ENCODE peak calls at places on chromosomes 11 and 22, in four cellular contexts. H is fibroblast of lung, V is hepatocyte, N is mesendoderm. T is an unnamed sample.
A peak's percentile ranks its signal among the peaks of the same experiment; 100 is the strongest.

GRCh38 chr11:74388678-74389327 is 9.4 kb downstream of the PGM2L1 start:
- DNase-seq in N (peak; percentile 82), V (peak; percentile 79), H (peak; percentile 41), T (peak; percentile 33)

GRCh38 chr11:95835351-95835750 is 45.1 kb downstream of the CEP57 start:
- DNase-seq in N (no peak), V (no peak), H (peak; percentile 49), T (no peak)

GRCh38 chr22:28670153-28670552 is 9.5 kb downstream of the TTC28 start:
- DNase-seq in N (no peak), H (no peak), V (no peak), T (no peak)

GRCh38 chr11:27649800-27650199 is 50.5 kb downstream of the BDNF start:
- DNase-seq in N (no peak), V (no peak), H (no peak), T (no peak)

GRCh38 chr11:63010934-63011439 is 4.7 kb downstream of the SLC22A8 start:
- DNase-seq in V (no peak), H (no peak), N (no peak), T (no peak)

GRCh38 chr11:64451856-64452255 is 92.9 kb downstream of the RPS6KA4 start:
- DNase-seq in V (no peak), H (no peak), N (no peak), T (no peak)

GRCh38 chr11:72683782-72684200 is 9.6 kb upstream of the PDE2A start:
- DNase-seq in N (peak; percentile 82), V (peak; percentile 70), H (no peak), T (peak; percentile 66)

GRCh38 chr22:37235897-37236607 is 8.0 kb downstream of the RAC2 start:
- DNase-seq in V (no peak), H (no peak), N (no peak), T (no peak)

GRCh38 chr11:72643547-72643946 is 30.7 kb downstream of the PDE2A start:
- DNase-seq in N (no peak), V (no peak), H (peak; percentile 14), T (no peak)

GRCh38 chr11:129691154-129691553 is 124.5 kb upstream of the TMEM45B start:
- DNase-seq in V (no peak), H (no peak), N (no peak), T (no peak)

GRCh38 chr11:65045728-65046127 is 4.7 kb downstream of the SAC3D1 start:
- DNase-seq in N (no peak), V (no peak), H (no peak), T (no peak)

GRCh38 chr11:68255526-68255925 is 16.2 kb downstream of the C11orf24 start:
- DNase-seq in H (no peak), V (no peak), N (no peak), T (no peak)

GRCh38 chr11:68258363-68258765 is 13.4 kb downstream of the C11orf24 start:
- DNase-seq in H (no peak), N (no peak), V (no peak), T (no peak)

GRCh38 chr11:68257477-68258362 is 14.1 kb downstream of the C11orf24 start:
- DNase-seq in V (peak; percentile 96), H (peak; percentile 78), N (peak; percentile 93), T (peak; percentile 84)

GRCh38 chr11:68254421-68254820 is 17.4 kb downstream of the C11orf24 start:
- DNase-seq in N (no peak), H (no peak), V (no peak), T (no peak)

GRCh38 chr11:68256331-68256741 is 15.4 kb downstream of the C11orf24 start:
- DNase-seq in V (no peak), N (no peak), H (no peak), T (no peak)
- H3K4me2 ChIP-seq in V (no peak overlapping the region), N (no peak overlapping the region), H (no peak overlapping the region), T (no peak overlapping the region)

DNA sequence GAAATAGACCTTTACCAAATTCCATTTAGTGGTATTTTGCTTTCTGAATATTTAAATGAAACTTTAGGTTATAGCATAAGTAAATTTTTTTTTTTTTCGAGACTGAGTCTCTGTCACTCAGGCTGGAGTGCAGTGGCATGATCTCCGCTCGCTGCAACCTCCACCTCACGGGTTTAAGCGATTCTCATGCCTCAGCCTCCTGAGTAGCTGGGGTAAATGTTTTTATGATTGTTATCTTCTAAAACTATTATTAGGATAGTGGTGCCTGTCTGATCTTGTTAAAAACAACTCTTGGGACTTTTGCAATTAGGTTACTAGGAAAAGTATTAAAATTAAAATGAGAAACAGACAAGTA is 20.6 kb downstream of the CRKL start:
- DNase-seq in N (no peak), V (no peak), H (no peak), T (no peak)
- H3K4me2 ChIP-seq in N (no peak overlapping the region), V (peak overlapping the region; percentile 37), H (no peak overlapping the region), T (no peak overlapping the region)

DNA sequence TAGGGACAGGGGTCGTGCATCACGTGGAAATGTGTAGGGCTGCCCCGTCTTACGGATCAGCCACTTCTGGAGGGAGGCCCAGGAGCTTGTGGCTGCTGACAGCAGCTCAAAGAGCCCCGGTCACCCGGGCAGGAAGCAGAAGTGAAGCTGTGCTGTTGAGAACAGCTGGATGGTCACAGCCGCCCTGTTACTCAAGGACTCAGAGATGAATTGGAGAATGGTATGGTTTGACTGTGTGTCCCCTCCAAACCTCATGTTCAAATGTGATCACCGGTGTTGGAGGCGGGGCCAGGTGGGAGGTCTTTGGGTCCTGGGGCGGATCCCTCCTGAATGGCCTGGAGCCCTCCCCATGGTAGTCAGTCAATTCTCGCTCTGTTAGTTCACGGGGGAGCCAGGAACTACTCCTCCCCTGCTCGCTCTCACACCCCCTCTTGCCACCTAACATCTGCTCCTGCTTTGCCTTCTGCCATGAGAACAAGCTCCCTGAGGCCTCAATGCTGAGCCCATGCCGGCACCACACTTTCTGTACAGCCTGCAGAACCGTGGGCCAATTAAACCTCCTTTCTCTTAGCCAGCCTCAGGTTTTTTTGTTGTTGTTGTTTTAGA is 135.8 kb downstream of the SHANK2 start:
- DNase-seq in V (no peak), H (no peak), N (peak; percentile 11), T (no peak)
- H3K4me2 ChIP-seq in V (no peak overlapping the region), H (no peak overlapping the region), N (no peak overlapping the region), T (no peak overlapping the region)

GRCh38 chr11:75514596-75514995 is 11.1 kb downstream of the GDPD5 start:
- DNase-seq in N (no peak), H (no peak), V (no peak), T (no peak)
- H3K4me2 ChIP-seq in N (no peak overlapping the region), H (no peak overlapping the region), V (no peak overlapping the region), T (no peak overlapping the region)

GRCh38 chr11:118226781-118227180 is 2.0 kb upstream of the JAML start:
- DNase-seq in V (no peak), H (no peak), N (no peak), T (no peak)

GRCh38 chr11:118230088-118230487 is 5.3 kb upstream of the JAML start:
- DNase-seq in N (no peak), V (no peak), H (no peak), T (no peak)

GRCh38 chr11:118226294-118226693 is 1.5 kb upstream of the JAML start:
- DNase-seq in H (peak; percentile 16), N (no peak), V (no peak), T (no peak)

GRCh38 chr11:118229274-118229847 is 4.5 kb upstream of the JAML start:
- DNase-seq in H (peak; percentile 57), V (no peak), N (no peak), T (no peak)

GRCh38 chr11:118227865-118228785 is 3.3 kb upstream of the JAML start:
- DNase-seq in V (no peak), N (no peak), H (no peak), T (no peak)
- H3K4me2 ChIP-seq in V (no peak overlapping the region), N (no peak overlapping the region), H (no peak overlapping the region), T (no peak overlapping the region)

GRCh38 chr11:80083561-80083960 is 642.7 kb upstream of the TENM4 start:
- DNase-seq in N (peak; percentile 35), H (peak; percentile 8), V (peak; percentile 20), T (no peak)
- H3K4me2 ChIP-seq in N (no peak overlapping the region), H (no peak overlapping the region), V (no peak overlapping the region), T (no peak overlapping the region)

GRCh38 chr11:61008971-61009370 is 37.5 kb downstream of the CD6 start:
- DNase-seq in V (no peak), N (no peak), H (no peak), T (no peak)

GRCh38 chr11:61009392-61010275 is 38.2 kb downstream of the CD6 start:
- DNase-seq in V (no peak), H (no peak), N (no peak), T (no peak)

GRCh38 chr11:61011950-61012830 is 40.7 kb downstream of the CD6 start:
- DNase-seq in H (peak; percentile 43), N (peak; percentile 59), V (no peak), T (no peak)

GRCh38 chr11:61010466-61011238 is 39.2 kb downstream of the CD6 start:
- DNase-seq in V (no peak), H (no peak), N (peak; percentile 64), T (no peak)

GRCh38 chr11:61011239-61011870 is 39.9 kb downstream of the CD6 start:
- DNase-seq in N (no peak), V (no peak), H (no peak), T (no peak)
- H3K4me2 ChIP-seq in N (no peak overlapping the region), V (no peak overlapping the region), H (no peak overlapping the region), T (no peak overlapping the region)

DNA sequence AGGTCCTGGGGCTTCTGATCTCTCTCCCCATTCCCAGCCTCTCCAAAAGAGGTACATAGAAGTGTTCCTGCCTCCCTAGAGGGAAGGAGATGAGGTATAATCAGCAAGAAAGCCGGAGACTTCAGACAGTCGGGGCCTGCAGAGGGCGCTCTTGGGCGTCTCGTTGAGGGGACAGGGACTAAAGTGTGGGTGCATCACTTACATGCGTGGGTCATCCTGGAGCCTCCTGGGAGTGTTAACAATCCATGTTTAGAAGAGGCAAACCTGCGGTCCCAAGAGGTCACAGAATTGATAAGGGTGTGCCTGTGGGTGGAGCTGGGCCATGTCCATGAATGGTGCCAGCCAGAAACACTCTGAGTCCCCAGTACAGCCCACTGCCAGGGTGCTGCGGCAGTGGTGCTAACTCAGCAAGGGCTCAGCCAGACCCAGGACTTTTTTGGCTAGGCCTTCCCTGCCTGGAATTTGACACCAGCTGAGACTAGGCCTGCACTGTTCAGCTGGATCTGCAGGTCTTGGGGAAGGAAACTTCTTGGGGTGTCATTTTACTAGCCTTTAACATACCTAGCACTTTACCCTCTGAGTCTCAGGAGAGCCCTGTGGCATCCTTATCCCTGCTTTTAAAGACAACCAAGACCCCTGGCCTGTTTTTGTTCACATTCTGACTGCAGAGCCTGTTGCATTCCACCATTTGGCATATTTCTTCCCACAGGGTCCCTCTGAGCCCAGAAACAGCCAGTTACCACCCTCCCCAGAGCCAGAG is 5.5 kb downstream of the YDJC start:
- DNase-seq in N (peak; percentile 60), V (peak; percentile 45), H (no peak), T (no peak)
- H3K4me2 ChIP-seq in N (no peak overlapping the region), V (no peak overlapping the region), H (no peak overlapping the region), T (no peak overlapping the region)